ENCODE peak calls at places on chromosomes 16 and 17, in eight cellular contexts. G is RWPE1, X is GM20000, F is right atrium auricular region, L is heart left ventricle, D is heart right ventricle, B is fibroblast of the aortic adventitia, P is fibroblast of lung. Z is an unnamed sample.

GRCh38 chr17:17169396-17169795 is 36.7 kb downstream of the PLD6 start:
- DNase-seq in F (no peak), X (no peak), P (no peak), L (no peak), D (no peak), B (no peak), G (no peak), Z (no peak)

GRCh38 chr16:89292443-89293078 is 75.1 kb downstream of the ZNF778 start:
- DNase-seq in P (no peak), D (no peak), B (no peak), F (no peak), X (no peak), G (no peak), L (no peak), Z (no peak)

GRCh38 chr17:28324272-28324745 is 5.3 kb downstream of the TMEM97 start:
- DNase-seq in G (no peak), F (no peak), B (no peak), X (no peak), L (no peak), P (no peak), D (no peak), Z (no peak)

GRCh38 chr17:7677388-7678067 is 9.8 kb downstream of the TP53 start:
- DNase-seq in B (no peak), D (no peak), P (no peak), F (no peak), G (no peak), L (no peak), X (no peak), Z (no peak)

GRCh38 chr17:78185981-78186688 is 717 bp downstream of the TK1 start:
- DNase-seq in L (peak; percentile 50), F (no peak), B (no peak), D (no peak), X (no peak), P (no peak), G (no peak), Z (no peak)

GRCh38 chr16:71626018-71626857 is at the start of gene MARVELD3:
- DNase-seq in G (peak; percentile 91), P (no peak), B (no peak), X (peak; percentile 65), D (no peak), L (no peak), F (no peak), Z (peak; percentile 59)

GRCh38 chr17:31522987-31523495 is 131.6 kb downstream of the RAB11FIP4 start:
- DNase-seq in F (no peak), P (no peak), D (no peak), B (no peak), G (no peak), X (no peak), L (no peak), Z (no peak)

GRCh38 chr17:83083368-83084201 is 4.2 kb downstream of the METRNL start:
- DNase-seq in F (no peak), D (no peak), X (no peak), L (no peak), P (peak; percentile 99), G (peak; percentile 75), B (peak; percentile 99), Z (no peak)

GRCh38 chr16:68275611-68276191 is 11.4 kb downstream of the SLC7A6 start:
- DNase-seq in D (no peak), P (no peak), G (peak; percentile 46), F (no peak), B (no peak), L (no peak), X (peak; percentile 78), Z (peak; percentile 82)

GRCh38 chr16:30895592-30896202 is 717 bp upstream of the CTF1 start:
- DNase-seq in G (no peak), F (no peak), B (peak; percentile 13), D (no peak), L (no peak), X (no peak), P (no peak), Z (peak; percentile 10)

GRCh38 chr17:42121066-42121769 is at the start of gene KAT2A:
- DNase-seq in F (peak; percentile 82), D (peak; percentile 80), P (peak; percentile 69), X (peak; percentile 96), B (peak; percentile 75), G (peak; percentile 91), L (peak; percentile 86), Z (peak; percentile 97)

GRCh38 chr17:38893612-38894011 is 23.8 kb downstream of the LASP1 start:
- DNase-seq in P (peak; percentile 62), B (no peak), L (peak; percentile 68), G (no peak), D (no peak), F (no peak), X (no peak), Z (no peak)

GRCh38 chr17:47240375-47240764 is 13.3 kb upstream of the ITGB3 start:
- DNase-seq in F (no peak), X (no peak), B (no peak), L (no peak), D (no peak), G (no peak), P (peak; percentile 30), Z (no peak)

GRCh38 chr17:31392856-31393748 is 1.6 kb downstream of the RAB11FIP4 start:
- DNase-seq in F (peak; percentile 53), P (no peak), G (no peak), X (no peak), D (peak; percentile 2), L (peak; percentile 12), B (no peak), Z (peak; percentile 12)

GRCh38 chr17:45149669-45150603 is 1.7 kb downstream of the HEXIM1 start:
- DNase-seq in B (peak; percentile 61), D (peak; percentile 74), G (no peak), L (peak; percentile 75), P (peak; percentile 62), F (peak; percentile 86), X (no peak), Z (no peak)

GRCh38 chr17:44235583-44235936 is 16.1 kb upstream of the UBTF start:
- DNase-seq in D (no peak), P (peak; percentile 86), B (peak; percentile 23), X (no peak), L (no peak), F (no peak), G (peak; percentile 85), Z (no peak)

GRCh38 chr16:79379083-79379482 is 221.5 kb downstream of the MAF start:
- DNase-seq in L (no peak), D (no peak), X (no peak), P (no peak), G (no peak), F (no peak), B (no peak), Z (no peak)

GRCh38 chr17:71398706-71399620 is 721.9 kb upstream of the SOX9 start:
- DNase-seq in B (peak; percentile 16), D (no peak), X (no peak), G (no peak), P (peak; percentile 67), L (no peak), F (no peak), Z (no peak)

GRCh38 chr16:89720520-89720858 is 209 bp downstream of the VPS9D1 start:
- DNase-seq in X (no peak), G (no peak), P (peak; percentile 23), F (no peak), D (peak; percentile 44), B (no peak), L (peak; percentile 61), Z (no peak)

GRCh38 chr17:4017377-4017776 is 53.1 kb upstream of the ATP2A3 start:
- DNase-seq in G (no peak), L (no peak), B (no peak), F (no peak), P (no peak), D (no peak), X (no peak), Z (no peak)
- TF ChIP-seq CTCF in G (no peak), L (no peak), B (peak; percentile 13), F (no peak), P (no peak), D (no peak), X (peak; percentile 4), Z (peak; percentile 35)

DNA sequence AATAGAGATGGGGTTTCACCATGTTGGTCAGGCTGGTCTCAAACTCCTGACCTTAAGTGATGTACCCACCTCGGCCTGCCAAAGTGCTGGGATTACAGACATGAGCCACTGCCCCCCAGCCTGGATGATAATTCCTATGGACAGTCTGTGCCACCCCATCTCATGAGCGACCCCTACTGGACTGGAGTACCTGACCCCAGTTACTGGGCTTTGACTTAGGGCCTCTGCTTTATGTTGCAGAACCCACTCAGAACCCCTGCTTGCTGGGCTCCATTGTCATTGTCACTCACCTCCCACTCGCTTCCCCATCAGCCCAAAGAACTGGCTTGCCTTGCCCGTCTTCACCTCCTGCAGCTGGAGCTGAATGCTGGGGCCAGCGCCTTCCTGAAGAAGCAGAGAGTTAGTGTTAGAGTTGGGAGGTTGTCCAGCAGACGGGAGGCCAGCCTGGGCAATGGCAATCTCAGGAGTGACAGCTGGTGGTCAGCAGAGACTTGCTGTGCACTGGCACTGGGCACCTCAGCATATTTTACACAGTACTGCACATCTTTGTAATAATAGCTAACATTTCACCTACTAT is 4.0 kb downstream of the TAC4 start:
- DNase-seq in D (no peak), P (no peak), X (peak; percentile 44), F (no peak), B (no peak), G (no peak), L (no peak), Z (no peak)
- TF ChIP-seq CTCF in D (peak; percentile 23), P (peak; percentile 35), X (peak; percentile 21), F (peak; percentile 32), B (peak; percentile 39), G (peak; percentile 31), L (no peak), Z (peak; percentile 51)

DNA sequence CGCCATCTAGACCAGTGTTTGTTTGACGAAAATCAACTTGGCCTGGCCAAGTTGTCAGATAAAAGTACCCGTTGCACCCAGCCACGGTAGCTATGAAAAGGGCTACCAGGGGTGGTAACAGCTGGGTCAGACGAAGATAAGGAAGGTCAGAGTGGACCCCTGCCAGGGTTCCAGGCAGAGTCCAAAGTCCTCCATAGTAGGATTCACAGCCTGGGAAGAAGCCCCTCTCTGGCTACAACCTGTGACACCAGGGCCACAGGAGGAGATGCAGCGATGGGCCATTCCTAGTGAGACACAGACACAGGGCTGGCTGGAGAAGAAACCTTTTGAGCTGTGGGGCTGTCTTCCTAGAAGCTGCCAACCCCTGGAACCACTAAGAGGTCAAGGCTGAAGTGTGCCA is 39.3 kb downstream of the MEAK7 start:
- DNase-seq in L (peak; percentile 11), G (no peak), F (no peak), X (no peak), B (no peak), P (no peak), D (no peak), Z (no peak)
- TF ChIP-seq CTCF in L (no peak), G (no peak), F (no peak), X (no peak), B (no peak), P (no peak), D (no peak), Z (no peak)

DNA sequence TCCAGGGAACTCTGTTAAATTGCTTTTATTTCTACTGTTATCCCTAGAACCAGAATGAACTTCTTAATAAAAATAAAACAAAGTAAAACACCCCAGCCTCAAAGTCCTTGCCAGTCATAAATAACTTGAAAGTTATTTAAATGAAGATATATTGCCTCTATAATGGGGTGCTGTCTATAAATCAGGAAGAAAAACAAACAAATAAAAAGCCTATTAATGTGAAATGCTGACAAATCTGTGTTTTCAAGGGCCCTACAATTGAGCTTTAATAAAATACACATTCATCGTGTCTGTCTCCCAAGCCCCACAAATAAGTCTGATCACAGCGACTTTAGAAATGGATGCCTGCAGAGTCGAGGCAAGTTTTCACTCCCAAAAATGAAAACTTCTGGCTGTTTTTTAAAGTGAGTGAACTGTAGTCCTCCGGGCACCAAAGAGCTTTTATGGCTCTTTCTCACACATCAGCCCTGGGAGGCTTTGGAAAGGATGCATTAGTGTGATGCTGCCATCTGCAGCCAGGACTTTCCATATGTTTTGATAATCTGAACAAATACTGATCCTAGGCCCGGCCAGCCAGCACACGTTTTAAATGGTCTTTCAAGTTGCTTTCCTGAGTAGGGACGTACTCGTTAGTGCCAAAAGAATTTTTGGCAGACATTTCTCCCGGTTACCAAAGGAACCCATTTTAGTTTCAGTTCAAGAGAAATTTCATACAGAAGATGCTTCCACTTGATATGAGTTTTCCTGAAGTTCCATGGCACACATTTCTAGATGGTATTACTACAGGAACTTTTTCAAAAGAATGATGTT is 16.3 kb downstream of the NACA2 start:
- DNase-seq in X (no peak), L (no peak), D (no peak), F (no peak), B (peak; percentile 65), G (peak; percentile 51), P (peak; percentile 41), Z (no peak)
- TF ChIP-seq CTCF in X (no peak), L (no peak), D (no peak), F (no peak), B (peak; percentile 52), G (peak; percentile 34), P (peak; percentile 54), Z (no peak)

Z was measured in GM13977.